ENCODE peak calls at places on chromosomes 1 and 21, in seven cellular contexts. G, Z, B, P, L, M and X are unnamed samples.

GRCh38 chr1:2601721-2602303 is 15.2 kb downstream of the PRXL2B start:
- DNase-seq in G (no peak), Z (no peak), B (no peak), P (no peak), L (no peak), M (no peak), X (no peak)

GRCh38 chr21:42235593-42235992 is 16.7 kb downstream of the ABCG1 start:
- DNase-seq in G (no peak), Z (no peak), B (no peak), P (no peak), L (no peak), M (no peak), X (no peak)

GRCh38 chr21:46099476-46099875 is 1.6 kb downstream of the COL6A2 start:
- DNase-seq in G (peak), Z (no peak), B (peak), P (no peak), L (no peak), M (no peak), X (no peak)

GRCh38 chr1:45802343-45803298 is 791 bp upstream of the MAST2 start:
- DNase-seq in G (peak), Z (no peak), B (peak), P (no peak), L (peak), M (peak), X (peak)

GRCh38 chr1:159929155-159930051 is 4.1 kb upstream of the TAGLN2 start:
- DNase-seq in G (no peak), Z (no peak), B (no peak), P (no peak), L (no peak), M (no peak), X (no peak)

GRCh38 chr1:25837253-25837875 is 17.6 kb downstream of the MTFR1L start:
- DNase-seq in G (peak), Z (no peak), B (no peak), P (no peak), L (no peak), M (no peak), X (no peak)

GRCh38 chr21:43959231-43960041 is 52.7 kb upstream of the TRAPPC10 start:
- DNase-seq in G (no peak), Z (no peak), B (no peak), P (no peak), L (no peak), M (no peak), X (no peak)

GRCh38 chr1:6097117-6097595 is 51.5 kb downstream of the KCNAB2 start:
- DNase-seq in G (no peak), Z (no peak), B (no peak), P (no peak), L (no peak), M (no peak), X (no peak)

GRCh38 chr1:22137006-22137720 is 5.7 kb downstream of the WNT4 start:
- DNase-seq in G (peak), Z (no peak), B (peak), P (no peak), L (no peak), M (no peak), X (no peak)

GRCh38 chr1:102296116-102296515 is 299.4 kb upstream of the OLFM3 start:
- DNase-seq in G (no peak), Z (no peak), B (no peak), P (no peak), L (no peak), M (no peak), X (no peak)

GRCh38 chr21:14956826-14957225 is 108.0 kb downstream of the NRIP1 start:
- DNase-seq in G (peak), Z (no peak), B (peak), P (no peak), L (no peak), M (no peak), X (no peak)

GRCh38 chr1:40404670-40405462 is 31.3 kb downstream of the SMAP2 start:
- DNase-seq in G (peak), Z (no peak), B (peak), P (no peak), L (no peak), M (peak), X (peak)

GRCh38 chr1:107787299-107787698 is 177.7 kb downstream of the VAV3 start:
- DNase-seq in G (no peak), Z (no peak), B (no peak), P (no peak), L (no peak), M (peak), X (no peak)

GRCh38 chr1:6358757-6359567 is 34.6 kb downstream of the ACOT7 start:
- DNase-seq in G (peak), Z (peak), B (peak), P (no peak), L (no peak), M (peak), X (no peak)